ENCODE peak calls at places on chromosomes 12 and 14, in six cellular contexts. One of them, this sample, is unnamed.

GRCh38 chr14:102323102-102323501 is 3.6 kb downstream of the ZNF839 start:
- DNase-seq in K562: no peak
- DNase-seq in HCT116: peak; percentile 59
- DNase-seq in stomach: peak; percentile 67
- DNase-seq in breast epithelium: peak; percentile 72
- DNase-seq in HL-60: no peak
- DNase-seq in this sample: peak; percentile 35

GRCh38 chr14:87916886-87917275 is 76.1 kb downstream of the GALC start:
- DNase-seq in HL-60: no peak
- DNase-seq in K562: no peak
- DNase-seq in stomach: no peak
- DNase-seq in breast epithelium: no peak
- DNase-seq in HCT116: no peak
- DNase-seq in this sample: no peak

GRCh38 chr14:105733081-105734065 is 207.0 kb downstream of the TMEM121 start:
- DNase-seq in HL-60: no peak
- DNase-seq in K562: no peak
- DNase-seq in HCT116: no peak
- DNase-seq in breast epithelium: no peak
- DNase-seq in stomach: no peak
- DNase-seq in this sample: no peak

GRCh38 chr12:124500232-124501079 is 67.0 kb downstream of the NCOR2 start:
- DNase-seq in K562: no peak
- DNase-seq in HCT116: no peak
- DNase-seq in HL-60: no peak
- DNase-seq in stomach: no peak
- DNase-seq in breast epithelium: peak; percentile 79
- DNase-seq in this sample: no peak

GRCh38 chr12:76310110-76310509 is 38.1 kb downstream of the BBS10 start:
- DNase-seq in stomach: no peak
- DNase-seq in HL-60: no peak
- DNase-seq in HCT116: no peak
- DNase-seq in K562: no peak
- DNase-seq in breast epithelium: no peak
- DNase-seq in this sample: no peak

GRCh38 chr14:95071649-95072256 is 85.6 kb downstream of the DICER1 start:
- DNase-seq in HCT116: no peak
- DNase-seq in K562: no peak
- DNase-seq in HL-60: no peak
- DNase-seq in breast epithelium: no peak
- DNase-seq in stomach: no peak
- DNase-seq in this sample: no peak

GRCh38 chr14:64899958-64900357 is 14.3 kb upstream of the CHURC1 start:
- DNase-seq in HCT116: no peak
- DNase-seq in stomach: no peak
- DNase-seq in K562: peak; percentile 14
- DNase-seq in HL-60: no peak
- DNase-seq in breast epithelium: no peak
- DNase-seq in this sample: no peak

GRCh38 chr14:99910337-99911268 is 117.4 kb downstream of the EML1 start:
- DNase-seq in K562: no peak
- DNase-seq in HL-60: no peak
- DNase-seq in stomach: no peak
- DNase-seq in breast epithelium: no peak
- DNase-seq in HCT116: no peak
- DNase-seq in this sample: peak; percentile 65

GRCh38 chr12:109768901-109769670 is 55.5 kb downstream of the FAM222A start:
- DNase-seq in HL-60: no peak
- DNase-seq in stomach: peak; percentile 23
- DNase-seq in breast epithelium: no peak
- DNase-seq in K562: no peak
- DNase-seq in HCT116: no peak
- DNase-seq in this sample: no peak

GRCh38 chr14:66496911-66497310 is 10.7 kb downstream of the CCDC196 start:
- DNase-seq in HL-60: no peak
- DNase-seq in K562: no peak
- DNase-seq in stomach: no peak
- DNase-seq in HCT116: no peak
- DNase-seq in breast epithelium: no peak
- DNase-seq in this sample: no peak

GRCh38 chr12:29725587-29726320 is 58.0 kb downstream of the TMTC1 start:
- DNase-seq in breast epithelium: peak; percentile 39
- DNase-seq in HCT116: no peak
- DNase-seq in HL-60: no peak
- DNase-seq in K562: no peak
- DNase-seq in stomach: no peak
- DNase-seq in this sample: no peak
- TF ChIP-seq POLR2AphosphoS5 in breast epithelium: no peak
- TF ChIP-seq POLR2AphosphoS5 in HCT116: no peak
- TF ChIP-seq POLR2AphosphoS5 in HL-60: no peak
- TF ChIP-seq POLR2AphosphoS5 in K562: no peak
- TF ChIP-seq POLR2AphosphoS5 in stomach: no peak
- TF ChIP-seq POLR2AphosphoS5 in this sample: no peak

DNA sequence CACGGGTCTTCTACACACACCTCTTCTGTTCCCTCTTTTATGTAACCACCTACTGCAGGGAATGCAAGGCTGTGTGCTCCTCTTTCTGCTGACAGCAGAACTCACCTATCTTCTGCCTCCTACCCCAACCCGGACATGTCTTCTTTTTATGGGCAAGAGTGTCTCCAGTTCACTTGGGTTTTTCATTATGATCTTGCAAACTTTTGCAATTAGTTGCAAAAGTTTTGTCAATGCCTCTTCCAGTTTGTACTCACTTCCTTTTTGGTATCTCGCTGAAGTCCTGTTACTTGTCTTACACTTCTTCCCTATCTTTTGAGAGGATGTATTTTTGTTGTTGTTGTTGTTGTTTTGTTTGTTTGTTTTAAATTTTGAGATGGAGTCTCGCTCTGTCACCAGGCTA is 50.6 kb downstream of the DRAM1 start:
- DNase-seq in breast epithelium: no peak
- DNase-seq in HL-60: peak; percentile 53
- DNase-seq in stomach: no peak
- DNase-seq in K562: no peak
- DNase-seq in HCT116: no peak
- DNase-seq in this sample: no peak
- H3K27ac ChIP-seq in breast epithelium: peak overlapping the region; percentile 45
- H3K27ac ChIP-seq in HL-60: peak overlapping the region; percentile 52
- H3K27ac ChIP-seq in stomach: no peak overlapping the region
- H3K27ac ChIP-seq in K562: no peak overlapping the region
- H3K27ac ChIP-seq in HCT116: no peak overlapping the region
- H3K27ac ChIP-seq in this sample: no peak overlapping the region

GRCh38 chr12:121278450-121279375 is 17.8 kb downstream of the CAMKK2 start:
- DNase-seq in breast epithelium: no peak
- DNase-seq in HCT116: no peak
- DNase-seq in HL-60: peak; percentile 79
- DNase-seq in K562: peak; percentile 5
- DNase-seq in stomach: no peak
- DNase-seq in this sample: no peak
- TF ChIP-seq POLR2AphosphoS5 in breast epithelium: no peak
- TF ChIP-seq POLR2AphosphoS5 in HCT116: no peak
- TF ChIP-seq POLR2AphosphoS5 in HL-60: peak; percentile 91
- TF ChIP-seq POLR2AphosphoS5 in K562: no peak
- TF ChIP-seq POLR2AphosphoS5 in stomach: no peak
- TF ChIP-seq POLR2AphosphoS5 in this sample: no peak

DNA sequence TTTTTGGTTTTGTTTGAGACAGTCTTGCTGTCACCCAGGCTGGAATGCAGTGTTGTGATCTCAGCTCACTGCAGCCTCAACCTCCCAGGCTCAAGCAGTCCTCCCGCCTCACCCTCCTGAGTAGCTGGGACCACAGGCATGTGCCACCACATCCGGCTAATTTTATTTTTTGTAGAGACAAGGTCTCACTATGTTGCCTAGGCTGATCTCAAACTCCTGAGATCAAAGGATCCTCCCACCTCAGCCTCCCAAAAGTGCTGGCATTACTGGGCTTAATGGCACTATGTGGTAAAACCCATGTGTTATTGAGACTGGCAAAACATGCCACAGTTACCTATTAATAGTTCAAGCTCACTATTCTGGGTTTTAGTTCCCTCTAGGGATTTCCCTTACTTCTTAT is 51.2 kb upstream of the KCNH3 start:
- DNase-seq in HCT116: no peak
- DNase-seq in K562: no peak
- DNase-seq in HL-60: no peak
- DNase-seq in stomach: no peak
- DNase-seq in breast epithelium: no peak
- DNase-seq in this sample: no peak
- H3K27ac ChIP-seq in HCT116: peak overlapping the region; percentile 87
- H3K27ac ChIP-seq in K562: no peak overlapping the region
- H3K27ac ChIP-seq in HL-60: no peak overlapping the region
- H3K27ac ChIP-seq in stomach: no peak overlapping the region
- H3K27ac ChIP-seq in breast epithelium: no peak overlapping the region
- H3K27ac ChIP-seq in this sample: no peak overlapping the region

GRCh38 chr14:22534547-22534946 is 54.5 kb downstream of the DAD1 start:
- DNase-seq in HL-60: no peak
- DNase-seq in breast epithelium: no peak
- DNase-seq in HCT116: no peak
- DNase-seq in K562: no peak
- DNase-seq in stomach: no peak
- DNase-seq in this sample: no peak

GRCh38 chr14:22535126-22535525 is 53.9 kb downstream of the DAD1 start:
- DNase-seq in HCT116: no peak
- DNase-seq in breast epithelium: no peak
- DNase-seq in HL-60: no peak
- DNase-seq in stomach: no peak
- DNase-seq in K562: no peak
- DNase-seq in this sample: no peak

GRCh38 chr14:22537436-22538310 is 51.4 kb downstream of the DAD1 start:
- DNase-seq in stomach: no peak
- DNase-seq in HCT116: no peak
- DNase-seq in K562: no peak
- DNase-seq in breast epithelium: no peak
- DNase-seq in HL-60: no peak
- DNase-seq in this sample: no peak

GRCh38 chr14:22536853-22537338 is 52.1 kb downstream of the DAD1 start:
- DNase-seq in HL-60: peak; percentile 88
- DNase-seq in HCT116: peak; percentile 82
- DNase-seq in K562: peak; percentile 77
- DNase-seq in breast epithelium: peak; percentile 74
- DNase-seq in stomach: peak; percentile 55
- DNase-seq in this sample: peak; percentile 61

DNA sequence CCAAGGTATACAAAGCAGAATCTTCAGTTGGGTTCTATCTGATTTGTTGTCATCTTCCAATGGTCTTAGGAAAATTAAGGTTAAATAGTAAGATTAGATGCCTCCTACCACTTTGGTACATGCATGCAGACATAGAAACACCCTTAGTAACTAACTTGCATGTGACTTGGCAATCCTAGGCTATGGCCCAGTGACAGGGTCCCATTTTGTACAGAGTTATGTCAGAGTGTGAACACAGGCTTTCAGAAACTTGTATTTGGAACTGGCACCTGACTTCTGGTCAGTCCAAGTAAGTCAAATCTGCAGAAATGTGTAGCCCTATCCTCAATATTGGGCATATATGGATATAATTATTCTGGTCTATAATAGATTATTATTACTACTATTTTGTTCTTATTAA is 53.1 kb downstream of the DAD1 start:
- DNase-seq in breast epithelium: no peak
- DNase-seq in K562: no peak
- DNase-seq in stomach: no peak
- DNase-seq in HCT116: no peak
- DNase-seq in HL-60: no peak
- DNase-seq in this sample: no peak
- TF ChIP-seq POLR2AphosphoS5 in breast epithelium: no peak
- TF ChIP-seq POLR2AphosphoS5 in K562: no peak
- TF ChIP-seq POLR2AphosphoS5 in stomach: no peak
- TF ChIP-seq POLR2AphosphoS5 in HCT116: no peak
- TF ChIP-seq POLR2AphosphoS5 in HL-60: no peak
- TF ChIP-seq POLR2AphosphoS5 in this sample: no peak

GRCh38 chr12:13539051-13539450 is 342.5 kb downstream of the EMP1 start:
- DNase-seq in HCT116: no peak
- DNase-seq in breast epithelium: no peak
- DNase-seq in HL-60: no peak
- DNase-seq in stomach: no peak
- DNase-seq in K562: no peak
- DNase-seq in this sample: no peak

GRCh38 chr12:13536219-13536910 is 339.8 kb downstream of the EMP1 start:
- DNase-seq in breast epithelium: no peak
- DNase-seq in stomach: no peak
- DNase-seq in HCT116: no peak
- DNase-seq in K562: no peak
- DNase-seq in HL-60: no peak
- DNase-seq in this sample: no peak

GRCh38 chr12:13534645-13535398 is 338.3 kb downstream of the EMP1 start:
- DNase-seq in breast epithelium: no peak
- DNase-seq in stomach: peak; percentile 79
- DNase-seq in K562: peak; percentile 42
- DNase-seq in HL-60: peak; percentile 6
- DNase-seq in HCT116: peak; percentile 51
- DNase-seq in this sample: peak; percentile 33

GRCh38 chr12:13538136-13538535 is 341.6 kb downstream of the EMP1 start:
- DNase-seq in stomach: no peak
- DNase-seq in HL-60: no peak
- DNase-seq in breast epithelium: no peak
- DNase-seq in K562: no peak
- DNase-seq in HCT116: no peak
- DNase-seq in this sample: no peak

DNA sequence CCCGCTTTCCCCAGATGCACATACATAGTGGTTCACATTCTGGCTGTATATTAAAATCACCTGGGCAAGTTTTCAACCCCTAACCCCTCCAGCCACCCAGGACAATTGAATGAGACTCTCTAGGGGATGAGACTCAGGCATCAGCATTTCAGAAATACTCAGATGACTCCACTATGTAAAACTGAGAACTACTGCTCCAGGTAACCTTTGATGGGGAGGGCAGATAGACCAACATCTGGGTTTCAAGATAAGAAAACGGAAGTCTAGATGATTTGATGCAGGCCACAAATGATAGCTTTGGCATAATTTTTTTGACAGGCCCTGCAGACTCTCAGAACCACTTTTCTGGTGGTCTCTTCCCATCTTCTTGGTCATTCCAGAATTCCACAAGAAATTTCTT is 341.1 kb downstream of the EMP1 start:
- DNase-seq in breast epithelium: no peak
- DNase-seq in HL-60: no peak
- DNase-seq in stomach: no peak
- DNase-seq in K562: no peak
- DNase-seq in HCT116: no peak
- DNase-seq in this sample: no peak
- H3K27ac ChIP-seq in breast epithelium: no peak overlapping the region
- H3K27ac ChIP-seq in HL-60: no peak overlapping the region
- H3K27ac ChIP-seq in stomach: no peak overlapping the region
- H3K27ac ChIP-seq in K562: no peak overlapping the region
- H3K27ac ChIP-seq in HCT116: peak overlapping the region; percentile 72
- H3K27ac ChIP-seq in this sample: no peak overlapping the region

GRCh38 chr14:77051101-77051500 is 22.6 kb upstream of the IRF2BPL start:
- DNase-seq in HL-60: no peak
- DNase-seq in breast epithelium: peak; percentile 90
- DNase-seq in K562: no peak
- DNase-seq in stomach: peak; percentile 60
- DNase-seq in HCT116: no peak
- DNase-seq in this sample: no peak
- TF ChIP-seq POLR2AphosphoS5 in HL-60: no peak
- TF ChIP-seq POLR2AphosphoS5 in breast epithelium: no peak
- TF ChIP-seq POLR2AphosphoS5 in K562: no peak
- TF ChIP-seq POLR2AphosphoS5 in stomach: no peak
- TF ChIP-seq POLR2AphosphoS5 in HCT116: no peak
- TF ChIP-seq POLR2AphosphoS5 in this sample: no peak